ENCODE peak calls at places on chromosomes 13 and 19, in eight cellular contexts. One of them, this sample, is unnamed.
A peak's percentile ranks its signal among the peaks of the same experiment; 100 is the strongest.

GRCh38 chr13:66205807-66206206 is 1024.3 kb downstream of the PCDH9 start:
- DNase-seq in body of pancreas: no peak
- DNase-seq in cardiac muscle cell: no peak
- DNase-seq in mammary epithelial cell: no peak
- DNase-seq in HepG2: no peak
- DNase-seq in HCT116: no peak
- DNase-seq in heart right ventricle: no peak
- DNase-seq in tibial artery: no peak
- DNase-seq in this sample: no peak

GRCh38 chr13:87851395-87851794 is 180.2 kb downstream of the SLITRK5 start:
- DNase-seq in HepG2: no peak
- DNase-seq in tibial artery: no peak
- DNase-seq in mammary epithelial cell: no peak
- DNase-seq in cardiac muscle cell: no peak
- DNase-seq in heart right ventricle: no peak
- DNase-seq in HCT116: no peak
- DNase-seq in body of pancreas: no peak
- DNase-seq in this sample: no peak

GRCh38 chr13:76723551-76724232 is 162.5 kb downstream of the KCTD12 start:
- DNase-seq in cardiac muscle cell: no peak
- DNase-seq in body of pancreas: no peak
- DNase-seq in mammary epithelial cell: peak; percentile 17
- DNase-seq in HCT116: no peak
- DNase-seq in heart right ventricle: no peak
- DNase-seq in HepG2: no peak
- DNase-seq in tibial artery: no peak
- DNase-seq in this sample: peak; percentile 60

GRCh38 chr19:30450101-30450500 is 77.9 kb downstream of the ZNF536 start:
- DNase-seq in body of pancreas: no peak
- DNase-seq in HCT116: no peak
- DNase-seq in tibial artery: no peak
- DNase-seq in heart right ventricle: peak; percentile 27
- DNase-seq in HepG2: no peak
- DNase-seq in mammary epithelial cell: no peak
- DNase-seq in cardiac muscle cell: peak; percentile 2
- DNase-seq in this sample: peak; percentile 64

GRCh38 chr13:99439850-99440604 is 61.2 kb upstream of the TM9SF2 start:
- DNase-seq in tibial artery: no peak
- DNase-seq in HepG2: no peak
- DNase-seq in body of pancreas: no peak
- DNase-seq in heart right ventricle: no peak
- DNase-seq in cardiac muscle cell: no peak
- DNase-seq in mammary epithelial cell: no peak
- DNase-seq in HCT116: no peak
- DNase-seq in this sample: no peak

GRCh38 chr19:16363133-16363851 is 38.7 kb downstream of the KLF2 start:
- DNase-seq in HepG2: no peak
- DNase-seq in body of pancreas: peak; percentile 96
- DNase-seq in heart right ventricle: no peak
- DNase-seq in tibial artery: no peak
- DNase-seq in cardiac muscle cell: no peak
- DNase-seq in HCT116: no peak
- DNase-seq in mammary epithelial cell: peak; percentile 7
- DNase-seq in this sample: no peak

GRCh38 chr13:79631260-79631659 is 150.3 kb downstream of the NDFIP2 start:
- DNase-seq in body of pancreas: peak; percentile 13
- DNase-seq in HCT116: peak; percentile 56
- DNase-seq in mammary epithelial cell: peak; percentile 97
- DNase-seq in cardiac muscle cell: no peak
- DNase-seq in HepG2: no peak
- DNase-seq in tibial artery: no peak
- DNase-seq in heart right ventricle: no peak
- DNase-seq in this sample: no peak

GRCh38 chr13:32175307-32175706 is 139.9 kb downstream of the ZAR1L start:
- DNase-seq in cardiac muscle cell: peak; percentile 50
- DNase-seq in HCT116: no peak
- DNase-seq in mammary epithelial cell: no peak
- DNase-seq in body of pancreas: no peak
- DNase-seq in HepG2: no peak
- DNase-seq in heart right ventricle: no peak
- DNase-seq in tibial artery: no peak
- DNase-seq in this sample: no peak

GRCh38 chr19:13119654-13120053 is 1.6 kb downstream of the NACC1 start:
- DNase-seq in cardiac muscle cell: no peak
- DNase-seq in body of pancreas: no peak
- DNase-seq in HepG2: no peak
- DNase-seq in HCT116: no peak
- DNase-seq in tibial artery: no peak
- DNase-seq in mammary epithelial cell: no peak
- DNase-seq in heart right ventricle: no peak
- DNase-seq in this sample: no peak

GRCh38 chr19:12723643-12724426 is at the start of gene TNPO2:
- DNase-seq in mammary epithelial cell: peak; percentile 54
- DNase-seq in HepG2: peak; percentile 71
- DNase-seq in HCT116: peak; percentile 24
- DNase-seq in tibial artery: no peak
- DNase-seq in body of pancreas: peak; percentile 64
- DNase-seq in heart right ventricle: peak; percentile 55
- DNase-seq in cardiac muscle cell: peak; percentile 83
- DNase-seq in this sample: peak; percentile 44

GRCh38 chr13:48660356-48661076 is 6.8 kb downstream of the CYSLTR2 start:
- DNase-seq in HCT116: no peak
- DNase-seq in heart right ventricle: no peak
- DNase-seq in tibial artery: no peak
- DNase-seq in mammary epithelial cell: no peak
- DNase-seq in cardiac muscle cell: peak; percentile 20
- DNase-seq in HepG2: no peak
- DNase-seq in body of pancreas: no peak
- DNase-seq in this sample: no peak

GRCh38 chr13:90485441-90485840 is 862.0 kb upstream of the MIR17HG start:
- DNase-seq in HepG2: no peak
- DNase-seq in tibial artery: no peak
- DNase-seq in mammary epithelial cell: peak; percentile 80
- DNase-seq in body of pancreas: no peak
- DNase-seq in HCT116: no peak
- DNase-seq in cardiac muscle cell: no peak
- DNase-seq in heart right ventricle: no peak
- DNase-seq in this sample: no peak

GRCh38 chr19:47615714-47616113 is 6.8 kb downstream of the BICRA start:
- DNase-seq in HCT116: no peak
- DNase-seq in tibial artery: no peak
- DNase-seq in mammary epithelial cell: no peak
- DNase-seq in heart right ventricle: no peak
- DNase-seq in cardiac muscle cell: no peak
- DNase-seq in body of pancreas: no peak
- DNase-seq in HepG2: no peak
- DNase-seq in this sample: no peak

GRCh38 chr19:47615230-47615629 is 6.3 kb downstream of the BICRA start:
- DNase-seq in cardiac muscle cell: no peak
- DNase-seq in mammary epithelial cell: no peak
- DNase-seq in HCT116: no peak
- DNase-seq in tibial artery: no peak
- DNase-seq in HepG2: no peak
- DNase-seq in heart right ventricle: no peak
- DNase-seq in body of pancreas: no peak
- DNase-seq in this sample: no peak

GRCh38 chr19:47619763-47620162 is 10.8 kb downstream of the BICRA start:
- DNase-seq in heart right ventricle: no peak
- DNase-seq in body of pancreas: no peak
- DNase-seq in tibial artery: no peak
- DNase-seq in HCT116: no peak
- DNase-seq in HepG2: peak; percentile 58
- DNase-seq in mammary epithelial cell: no peak
- DNase-seq in cardiac muscle cell: no peak
- DNase-seq in this sample: no peak

GRCh38 chr19:47614559-47614958 is 5.6 kb downstream of the BICRA start:
- DNase-seq in body of pancreas: no peak
- DNase-seq in heart right ventricle: no peak
- DNase-seq in HCT116: no peak
- DNase-seq in tibial artery: no peak
- DNase-seq in cardiac muscle cell: no peak
- DNase-seq in mammary epithelial cell: no peak
- DNase-seq in HepG2: no peak
- DNase-seq in this sample: no peak

GRCh38 chr19:47618771-47619170 is 9.8 kb downstream of the BICRA start:
- DNase-seq in mammary epithelial cell: no peak
- DNase-seq in tibial artery: no peak
- DNase-seq in body of pancreas: peak; percentile 58
- DNase-seq in heart right ventricle: peak; percentile 82
- DNase-seq in HCT116: no peak
- DNase-seq in HepG2: no peak
- DNase-seq in cardiac muscle cell: no peak
- DNase-seq in this sample: peak; percentile 78
- H3K27ac ChIP-seq in mammary epithelial cell: no peak overlapping the region
- H3K27ac ChIP-seq in tibial artery: no peak overlapping the region
- H3K27ac ChIP-seq in body of pancreas: no peak overlapping the region
- H3K27ac ChIP-seq in heart right ventricle: peak overlapping the region; percentile 69
- H3K27ac ChIP-seq in HCT116: no peak overlapping the region
- H3K27ac ChIP-seq in HepG2: peak overlapping the region; percentile 22
- H3K27ac ChIP-seq in cardiac muscle cell: peak overlapping the region; percentile 45
- H3K27ac ChIP-seq in this sample: peak overlapping the region; percentile 53

GRCh38 chr13:112881656-112882554 is 87.1 kb upstream of the MCF2L start:
- DNase-seq in HCT116: no peak
- DNase-seq in body of pancreas: peak; percentile 5
- DNase-seq in mammary epithelial cell: no peak
- DNase-seq in HepG2: no peak
- DNase-seq in heart right ventricle: peak; percentile 8
- DNase-seq in tibial artery: no peak
- DNase-seq in cardiac muscle cell: no peak
- DNase-seq in this sample: no peak
- H3K27me3 ChIP-seq in HCT116: no peaks in the 10 kb centered on the region
- H3K27me3 ChIP-seq in body of pancreas: no peaks in the 10 kb centered on the region
- H3K27me3 ChIP-seq in mammary epithelial cell: no peaks in the 10 kb centered on the region
- H3K27me3 ChIP-seq in HepG2: no peaks in the 10 kb centered on the region
- H3K27me3 ChIP-seq in heart right ventricle: no peaks in the 10 kb centered on the region
- H3K27me3 ChIP-seq in tibial artery: no peaks in the 10 kb centered on the region
- H3K27me3 ChIP-seq in cardiac muscle cell: no peaks in the 10 kb centered on the region
- H3K27me3 ChIP-seq in this sample: no peaks in the 10 kb centered on the region

DNA sequence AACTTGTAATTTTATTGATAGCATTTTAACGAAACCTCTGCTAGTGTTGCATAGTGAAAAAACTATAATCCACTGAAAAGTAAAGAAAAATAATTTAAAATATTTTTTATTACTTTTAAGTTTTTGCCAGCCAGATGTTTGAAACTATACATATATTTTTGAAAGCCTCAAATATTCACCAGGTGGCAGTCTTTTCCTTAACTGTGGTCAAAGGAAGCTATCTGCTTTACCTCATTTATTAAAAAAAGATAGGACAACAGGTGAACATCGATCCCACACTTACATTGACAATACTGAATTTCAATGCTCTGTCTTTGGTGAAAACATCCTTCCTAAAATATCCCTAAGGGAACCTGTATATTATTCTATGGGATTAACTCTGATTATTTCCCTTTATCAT is 100.5 kb downstream of the TRPC4 start:
- DNase-seq in mammary epithelial cell: no peak
- DNase-seq in HepG2: peak; percentile 2
- DNase-seq in HCT116: no peak
- DNase-seq in heart right ventricle: no peak
- DNase-seq in tibial artery: no peak
- DNase-seq in cardiac muscle cell: no peak
- DNase-seq in body of pancreas: no peak
- DNase-seq in this sample: no peak
- TF ChIP-seq CTCF in mammary epithelial cell: peak; percentile 39
- TF ChIP-seq CTCF in HepG2: no peak
- TF ChIP-seq CTCF in HCT116: no peak
- TF ChIP-seq CTCF in heart right ventricle: peak; percentile 42
- TF ChIP-seq CTCF in tibial artery: no peak
- TF ChIP-seq CTCF in cardiac muscle cell: peak; percentile 13
- TF ChIP-seq CTCF in body of pancreas: peak; percentile 8
- TF ChIP-seq CTCF in this sample: no peak

GRCh38 chr13:21043898-21044297 is 17.5 kb downstream of the LATS2 start:
- DNase-seq in body of pancreas: no peak
- DNase-seq in mammary epithelial cell: no peak
- DNase-seq in HCT116: no peak
- DNase-seq in tibial artery: no peak
- DNase-seq in HepG2: no peak
- DNase-seq in cardiac muscle cell: peak; percentile 22
- DNase-seq in heart right ventricle: no peak
- DNase-seq in this sample: no peak
- H3K27ac ChIP-seq in body of pancreas: no peak overlapping the region
- H3K27ac ChIP-seq in mammary epithelial cell: no peak overlapping the region
- H3K27ac ChIP-seq in HCT116: no peak overlapping the region
- H3K27ac ChIP-seq in tibial artery: peak overlapping the region; percentile 43
- H3K27ac ChIP-seq in HepG2: no peak overlapping the region
- H3K27ac ChIP-seq in cardiac muscle cell: peak overlapping the region; percentile 69
- H3K27ac ChIP-seq in heart right ventricle: no peak overlapping the region
- H3K27ac ChIP-seq in this sample: peak overlapping the region; percentile 53

This sample was measured in heart left ventricle.